ENCODE peak calls at places on chromosome 1, in ten cellular contexts. M, R, Z, J, T, W, F, L, V and N are unnamed samples.

GRCh38 chr1:36387141-36387949 is 1.6 kb upstream of the STK40 start:
- DNase-seq in M (peak), R (no peak), Z (no peak), J (no peak), T (no peak), W (no peak), F (peak), L (no peak), V (no peak), N (no peak)

GRCh38 chr1:226799634-226800281 is 60.7 kb upstream of the ITPKB start:
- DNase-seq in M (no peak), R (no peak), Z (no peak), J (no peak), T (no peak), W (no peak), F (no peak), L (no peak), V (no peak), N (no peak)

GRCh38 chr1:205962821-205963221 is 19.6 kb upstream of the SLC26A9 start:
- DNase-seq in M (no peak), R (no peak), Z (no peak), J (no peak), T (no peak), W (no peak), F (no peak), L (peak), V (no peak), N (no peak)

GRCh38 chr1:2311184-2312032 is 79.9 kb downstream of the MORN1 start:
- DNase-seq in M (peak), R (peak), Z (peak), J (peak), T (peak), W (no peak), F (peak), L (peak), V (no peak), N (no peak)

GRCh38 chr1:214455971-214456867 is 95.2 kb downstream of the PTPN14 start:
- DNase-seq in M (no peak), R (no peak), Z (no peak), J (no peak), T (no peak), W (no peak), F (no peak), L (no peak), V (no peak), N (no peak)

GRCh38 chr1:168561989-168562388 is 14.4 kb upstream of the XCL1 start:
- DNase-seq in M (no peak), R (no peak), Z (no peak), J (no peak), T (no peak), W (no peak), F (no peak), L (no peak), V (no peak), N (no peak)

GRCh38 chr1:232108598-232108997 is 482.0 kb downstream of the DISC1 start:
- DNase-seq in M (no peak), R (no peak), Z (no peak), J (no peak), T (no peak), W (no peak), F (no peak), L (no peak), V (no peak), N (no peak)

GRCh38 chr1:42298520-42298919 is 36.5 kb downstream of the FOXJ3 start:
- DNase-seq in M (no peak), R (no peak), Z (no peak), J (no peak), T (no peak), W (no peak), F (no peak), L (no peak), V (no peak), N (no peak)

GRCh38 chr1:196486346-196486745 is 121.9 kb downstream of the KCNT2 start:
- DNase-seq in M (no peak), R (no peak), Z (no peak), J (no peak), T (no peak), W (no peak), F (no peak), L (no peak), V (no peak), N (no peak)

GRCh38 chr1:110264430-110264829 is 54.3 kb downstream of the KCNC4 start:
- DNase-seq in M (no peak), R (no peak), Z (no peak), J (no peak), T (no peak), W (no peak), F (no peak), L (no peak), V (no peak), N (no peak)

GRCh38 chr1:89519779-89520358 is 4.8 kb upstream of the LRRC8B start:
- DNase-seq in M (peak), R (peak), Z (peak), J (peak), T (peak), W (no peak), F (peak), L (no peak), V (no peak), N (no peak)